ENCODE peak calls at places on chromosomes 3 and 15, in five cellular contexts. One of them, this sample, is unnamed.

GRCh38 chr3:168545591-168545990 is 449.9 kb upstream of the GOLIM4 start:
- DNase-seq in K562: no peak
- DNase-seq in HCT116: no peak
- DNase-seq in GM12878: no peak
- DNase-seq in SK-N-SH: no peak
- DNase-seq in this sample: peak; percentile 15

GRCh38 chr3:46690798-46691197 is 2.7 kb downstream of the ALS2CL start:
- DNase-seq in K562: no peak
- DNase-seq in HCT116: no peak
- DNase-seq in GM12878: no peak
- DNase-seq in SK-N-SH: no peak
- DNase-seq in this sample: peak; percentile 20

GRCh38 chr15:72521682-72522081 is 47.6 kb downstream of the ARIH1 start:
- DNase-seq in K562: no peak
- DNase-seq in HCT116: no peak
- DNase-seq in GM12878: no peak
- DNase-seq in SK-N-SH: no peak
- DNase-seq in this sample: no peak

GRCh38 chr3:42582474-42583070 is 805 bp upstream of the SEC22C start:
- DNase-seq in K562: no peak
- DNase-seq in HCT116: no peak
- DNase-seq in GM12878: no peak
- DNase-seq in SK-N-SH: peak; percentile 12
- DNase-seq in this sample: peak; percentile 14

GRCh38 chr3:79461129-79461792 is 306.5 kb downstream of the ROBO1 start:
- DNase-seq in K562: no peak
- DNase-seq in HCT116: no peak
- DNase-seq in GM12878: no peak
- DNase-seq in SK-N-SH: peak; percentile 3
- DNase-seq in this sample: no peak

GRCh38 chr3:81477740-81478139 is 283.7 kb downstream of the GBE1 start:
- DNase-seq in K562: no peak
- DNase-seq in HCT116: no peak
- DNase-seq in GM12878: no peak
- DNase-seq in SK-N-SH: no peak
- DNase-seq in this sample: no peak

GRCh38 chr15:62453979-62454378 is 288.9 kb upstream of the C2CD4B start:
- DNase-seq in K562: no peak
- DNase-seq in HCT116: no peak
- DNase-seq in GM12878: no peak
- DNase-seq in SK-N-SH: no peak
- DNase-seq in this sample: no peak

GRCh38 chr15:49155834-49156627 is 632 bp upstream of the COPS2 start:
- DNase-seq in K562: no peak
- DNase-seq in HCT116: no peak
- DNase-seq in GM12878: no peak
- DNase-seq in SK-N-SH: peak; percentile 33
- DNase-seq in this sample: no peak

GRCh38 chr15:74233864-74234597 is 2.1 kb upstream of the CCDC33 start:
- DNase-seq in K562: no peak
- DNase-seq in HCT116: no peak
- DNase-seq in GM12878: no peak
- DNase-seq in SK-N-SH: peak; percentile 44
- DNase-seq in this sample: no peak

GRCh38 chr3:58962816-58963215 is 87.0 kb downstream of the CFAP20DC start:
- DNase-seq in K562: no peak
- DNase-seq in HCT116: no peak
- DNase-seq in GM12878: no peak
- DNase-seq in SK-N-SH: no peak
- DNase-seq in this sample: no peak

GRCh38 chr15:68812596-68813548 is 7.8 kb downstream of the ANP32A start:
- DNase-seq in K562: no peak
- DNase-seq in HCT116: no peak
- DNase-seq in GM12878: no peak
- DNase-seq in SK-N-SH: no peak
- DNase-seq in this sample: peak; percentile 74

GRCh38 chr15:65829150-65829764 is 37.2 kb upstream of the DENND4A start:
- DNase-seq in K562: peak; percentile 37
- DNase-seq in HCT116: peak; percentile 38
- DNase-seq in GM12878: no peak
- DNase-seq in SK-N-SH: peak; percentile 44
- DNase-seq in this sample: no peak

GRCh38 chr3:151047636-151048035 is 37.8 kb upstream of the MED12L start:
- DNase-seq in K562: peak; percentile 57
- DNase-seq in HCT116: peak; percentile 23
- DNase-seq in GM12878: no peak
- DNase-seq in SK-N-SH: no peak
- DNase-seq in this sample: no peak

GRCh38 chr3:34212175-34212574 is 413.7 kb downstream of the PDCD6IP start:
- DNase-seq in K562: no peak
- DNase-seq in HCT116: no peak
- DNase-seq in GM12878: no peak
- DNase-seq in SK-N-SH: no peak
- DNase-seq in this sample: no peak

GRCh38 chr3:156689589-156689988 is 15.2 kb downstream of the TIPARP start:
- DNase-seq in K562: no peak
- DNase-seq in HCT116: no peak
- DNase-seq in GM12878: no peak
- DNase-seq in SK-N-SH: no peak
- DNase-seq in this sample: no peak

GRCh38 chr3:187740446-187741399 is 4.5 kb downstream of the BCL6 start:
- DNase-seq in K562: peak; percentile 64
- DNase-seq in HCT116: no peak
- DNase-seq in GM12878: no peak
- DNase-seq in SK-N-SH: peak; percentile 85
- DNase-seq in this sample: peak; percentile 60

GRCh38 chr3:40608091-40608490 is 83.3 kb downstream of the ZNF621 start:
- DNase-seq in K562: no peak
- DNase-seq in HCT116: no peak
- DNase-seq in GM12878: no peak
- DNase-seq in SK-N-SH: no peak
- DNase-seq in this sample: no peak

GRCh38 chr15:79853492-79854328 is 43.1 kb downstream of the MTHFS start:
- DNase-seq in K562: peak; percentile 85
- DNase-seq in HCT116: peak; percentile 47
- DNase-seq in GM12878: peak; percentile 52
- DNase-seq in SK-N-SH: peak; percentile 60
- DNase-seq in this sample: peak; percentile 13

GRCh38 chr3:127484601-127485388 is 105.7 kb downstream of the TPRA1 start:
- DNase-seq in K562: no peak
- DNase-seq in HCT116: no peak
- DNase-seq in GM12878: no peak
- DNase-seq in SK-N-SH: peak; percentile 58
- DNase-seq in this sample: no peak
- TF ChIP-seq JUND in K562: no peak
- TF ChIP-seq JUND in HCT116: no peak
- TF ChIP-seq JUND in GM12878: no peak
- TF ChIP-seq JUND in SK-N-SH: no peak
- TF ChIP-seq JUND in this sample: no peak

GRCh38 chr3:183359036-183359435 is 69.4 kb downstream of the MCF2L2 start:
- DNase-seq in K562: no peak
- DNase-seq in HCT116: no peak
- DNase-seq in GM12878: no peak
- DNase-seq in SK-N-SH: no peak
- DNase-seq in this sample: no peak
- TF ChIP-seq JUND in K562: no peak
- TF ChIP-seq JUND in HCT116: no peak
- TF ChIP-seq JUND in GM12878: no peak
- TF ChIP-seq JUND in SK-N-SH: no peak
- TF ChIP-seq JUND in this sample: no peak

DNA sequence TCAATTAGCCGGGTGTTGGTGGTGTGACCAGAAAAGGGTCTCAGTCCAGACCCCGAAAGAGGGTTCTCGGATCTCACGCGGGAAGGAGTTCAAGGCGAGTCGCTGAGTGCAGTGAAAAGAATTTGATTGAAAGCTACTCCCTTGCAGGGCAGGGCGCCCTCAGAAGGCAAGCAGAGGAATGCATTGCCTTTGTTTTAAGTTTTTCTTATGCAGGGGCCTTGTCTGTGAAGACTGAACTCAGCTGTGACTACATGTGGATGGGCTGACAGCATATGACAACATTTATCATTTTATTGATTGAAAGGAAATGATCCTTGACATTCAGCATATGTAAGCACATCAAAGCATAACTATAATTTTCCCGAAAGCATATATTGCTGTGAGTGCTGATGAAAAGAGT is 11.8 kb downstream of the CPN2 start:
- DNase-seq in K562: no peak
- DNase-seq in HCT116: no peak
- DNase-seq in GM12878: no peak
- DNase-seq in SK-N-SH: no peak
- DNase-seq in this sample: no peak
- TF ChIP-seq JUND in K562: no peak
- TF ChIP-seq JUND in HCT116: no peak
- TF ChIP-seq JUND in GM12878: no peak
- TF ChIP-seq JUND in SK-N-SH: no peak
- TF ChIP-seq JUND in this sample: no peak

DNA sequence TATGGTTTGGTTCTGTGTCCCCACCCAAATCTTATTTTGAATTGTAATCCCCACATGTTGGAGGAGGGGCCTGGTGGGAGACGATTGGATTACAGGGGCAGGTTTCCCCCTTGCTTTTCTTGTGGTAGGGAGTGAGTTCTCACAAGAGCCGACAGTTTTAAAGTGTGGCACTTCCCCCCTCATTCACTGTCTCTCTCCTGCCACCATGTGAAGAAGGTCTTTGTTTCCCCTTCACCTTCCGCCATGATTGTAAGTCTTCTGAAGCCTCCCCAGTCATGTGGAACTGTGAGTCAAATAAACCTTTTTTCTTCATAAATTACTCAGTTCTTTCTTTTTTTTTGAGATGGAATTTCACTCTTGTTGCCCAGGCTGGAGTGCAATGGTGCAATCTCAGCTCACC is 124.9 kb downstream of the IQCH start:
- DNase-seq in K562: no peak
- DNase-seq in HCT116: no peak
- DNase-seq in GM12878: no peak
- DNase-seq in SK-N-SH: no peak
- DNase-seq in this sample: no peak
- TF ChIP-seq JUND in K562: no peak
- TF ChIP-seq JUND in HCT116: no peak
- TF ChIP-seq JUND in GM12878: no peak
- TF ChIP-seq JUND in SK-N-SH: no peak
- TF ChIP-seq JUND in this sample: no peak

GRCh38 chr3:24446032-24446431 is 48.6 kb downstream of the THRB start:
- DNase-seq in K562: no peak
- DNase-seq in HCT116: no peak
- DNase-seq in GM12878: no peak
- DNase-seq in SK-N-SH: no peak
- DNase-seq in this sample: no peak
- TF ChIP-seq JUND in K562: no peak
- TF ChIP-seq JUND in HCT116: no peak
- TF ChIP-seq JUND in GM12878: no peak
- TF ChIP-seq JUND in SK-N-SH: no peak
- TF ChIP-seq JUND in this sample: no peak

DNA sequence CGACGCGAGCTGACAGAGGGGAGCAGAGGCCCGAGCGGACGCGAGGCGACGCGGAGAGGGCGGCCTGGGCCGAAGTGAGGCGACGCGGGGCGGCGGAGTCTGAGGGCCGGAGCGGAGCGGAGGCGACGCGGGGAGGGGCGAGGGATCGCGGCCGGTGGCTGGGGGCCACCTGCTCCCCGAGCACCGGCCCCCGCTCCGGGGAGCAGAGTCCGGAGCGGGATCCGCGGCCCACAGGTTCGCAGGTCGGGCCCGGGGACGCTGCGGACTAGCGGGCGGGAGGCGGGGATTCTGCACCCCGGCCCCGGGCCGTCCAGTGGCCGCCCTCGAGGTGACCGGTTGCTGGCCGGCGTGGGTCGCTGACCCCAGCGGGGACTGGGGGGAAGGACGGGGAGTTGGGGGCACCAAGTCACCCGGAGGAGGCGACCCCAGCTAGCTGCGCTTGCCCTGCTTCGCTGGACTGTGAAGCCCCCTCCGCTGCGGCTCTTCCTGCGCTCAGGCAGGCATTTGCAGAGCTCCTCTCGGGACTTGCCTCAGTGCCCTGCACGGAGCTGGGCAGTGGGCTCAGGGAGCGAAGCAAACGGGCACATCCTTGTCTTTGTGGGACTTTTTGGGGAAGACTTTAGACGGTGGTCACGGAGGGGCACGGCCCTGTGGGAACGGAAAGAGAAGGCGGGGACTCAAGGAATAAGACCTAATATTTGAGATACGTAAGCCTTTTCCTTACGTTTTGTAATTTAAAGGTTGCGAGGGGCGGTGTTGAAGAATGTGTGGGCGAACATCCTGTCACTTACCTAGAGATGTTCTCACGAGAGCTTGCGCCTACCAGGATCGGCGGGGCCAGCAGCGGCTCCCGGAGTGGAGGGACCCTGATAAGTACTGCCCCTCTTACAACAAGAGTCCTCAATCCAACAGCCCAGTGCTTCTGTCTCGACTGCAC is 568 bp downstream of the HMCES start:
- DNase-seq in K562: peak; percentile 31
- DNase-seq in HCT116: peak; percentile 10
- DNase-seq in GM12878: no peak
- DNase-seq in SK-N-SH: peak; percentile 72
- DNase-seq in this sample: peak; percentile 27
- TF ChIP-seq JUND in K562: no peak
- TF ChIP-seq JUND in HCT116: no peak
- TF ChIP-seq JUND in GM12878: no peak
- TF ChIP-seq JUND in SK-N-SH: no peak
- TF ChIP-seq JUND in this sample: no peak

DNA sequence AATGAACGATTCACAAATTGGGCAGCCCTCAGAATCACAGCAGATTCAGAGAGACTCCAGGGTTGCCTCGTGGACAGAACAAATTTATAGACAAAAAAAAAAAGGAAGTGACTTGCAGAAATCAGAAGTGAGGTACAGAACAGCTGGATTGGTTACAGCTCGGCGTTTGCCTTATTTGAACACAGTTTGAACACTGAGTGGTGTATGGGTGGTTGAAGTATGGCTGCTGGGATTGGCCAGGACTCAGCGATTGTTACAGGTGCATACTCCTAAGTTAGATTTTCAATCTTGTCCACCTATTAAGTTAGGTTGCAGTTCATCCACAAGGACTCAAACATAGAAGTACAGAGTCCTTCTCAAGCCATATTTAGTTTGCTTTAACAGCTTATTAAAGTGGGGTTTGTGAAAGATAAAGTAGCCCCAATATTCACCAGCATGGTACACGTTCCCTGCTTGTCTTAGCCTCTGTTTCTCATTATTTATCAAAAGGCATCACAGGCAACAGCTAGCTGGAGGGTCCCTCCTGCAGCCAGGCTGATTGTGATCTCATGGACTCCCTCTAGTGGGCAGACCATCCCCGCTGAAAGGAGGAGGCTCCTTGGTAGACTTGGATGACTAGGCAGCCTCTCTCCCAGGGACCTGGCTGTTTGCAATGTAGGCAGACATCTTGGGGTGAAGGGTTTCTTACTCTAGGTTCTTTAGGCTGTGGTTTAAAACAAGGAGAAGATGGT is 17.6 kb upstream of the ALDH1L1 start:
- DNase-seq in K562: peak; percentile 20
- DNase-seq in HCT116: peak; percentile 67
- DNase-seq in GM12878: no peak
- DNase-seq in SK-N-SH: peak; percentile 76
- DNase-seq in this sample: peak; percentile 34
- TF ChIP-seq JUND in K562: no peak
- TF ChIP-seq JUND in HCT116: no peak
- TF ChIP-seq JUND in GM12878: no peak
- TF ChIP-seq JUND in SK-N-SH: no peak
- TF ChIP-seq JUND in this sample: no peak

This sample was measured in T47D.